ENCODE peak calls at places on chromosome 9, in six cellular contexts. W is HFF-Myc, I is GM23338, A is A549, T is nephron progenitor cell, C is RWPE1. S is an unnamed sample.

GRCh38 chr9:126671381-126671831 is 57.7 kb downstream of the LMX1B start:
- DNase-seq in W (no peak), I (peak), A (no peak), T (peak), C (no peak), S (no peak)

GRCh38 chr9:137411670-137412380 is 11.1 kb downstream of the EXD3 start:
- DNase-seq in W (peak), I (no peak), A (peak), T (no peak), C (peak), S (no peak)

GRCh38 chr9:36189978-36190377 is 743 bp upstream of the CLTA start:
- DNase-seq in W (no peak), I (peak), A (peak), T (no peak), C (no peak), S (no peak)

GRCh38 chr9:32426278-32426939 is 42.0 kb downstream of the ACO1 start:
- DNase-seq in W (peak), I (no peak), A (peak), T (no peak), C (no peak), S (no peak)

GRCh38 chr9:136848393-136849037 is 694 bp upstream of the PHPT1 start:
- DNase-seq in W (no peak), I (peak), A (peak), T (peak), C (peak), S (no peak)

GRCh38 chr9:114386886-114387677 is 700 bp downstream of the AKNA start:
- DNase-seq in W (no peak), I (no peak), A (no peak), T (no peak), C (no peak), S (no peak)

GRCh38 chr9:88950341-88951141 is 40.7 kb upstream of the S1PR3 start:
- DNase-seq in W (peak), I (no peak), A (peak), T (no peak), C (peak), S (no peak)

GRCh38 chr9:131676431-131676972 is 63.4 kb downstream of the RAPGEF1 start:
- DNase-seq in W (no peak), I (no peak), A (no peak), T (no peak), C (no peak), S (no peak)

GRCh38 chr9:131734165-131734610 is 5.7 kb downstream of the RAPGEF1 start:
- DNase-seq in W (no peak), I (no peak), A (peak), T (no peak), C (no peak), S (no peak)

GRCh38 chr9:11149065-11149464 is 536.3 kb upstream of the PTPRD start:
- DNase-seq in W (no peak), I (peak), A (no peak), T (peak), C (no peak), S (no peak)

GRCh38 chr9:130240410-130241197 is 25.0 kb upstream of the HMCN2 start:
- DNase-seq in W (peak), I (peak), A (peak), T (peak), C (peak), S (no peak)

GRCh38 chr9:4515958-4516375 is 25.7 kb downstream of the SLC1A1 start:
- DNase-seq in W (no peak), I (no peak), A (no peak), T (no peak), C (no peak), S (no peak)

GRCh38 chr9:135221951-135222631 is 134.6 kb downstream of the OLFM1 start:
- DNase-seq in W (no peak), I (peak), A (no peak), T (no peak), C (no peak), S (no peak)

GRCh38 chr9:35756743-35757526 is 2.9 kb upstream of the MSMP start:
- DNase-seq in W (no peak), I (peak), A (peak), T (peak), C (no peak), S (no peak)

GRCh38 chr9:4334439-4334838 is 34.6 kb upstream of the GLIS3 start:
- DNase-seq in W (no peak), I (peak), A (peak), T (no peak), C (no peak), S (no peak)

DNA sequence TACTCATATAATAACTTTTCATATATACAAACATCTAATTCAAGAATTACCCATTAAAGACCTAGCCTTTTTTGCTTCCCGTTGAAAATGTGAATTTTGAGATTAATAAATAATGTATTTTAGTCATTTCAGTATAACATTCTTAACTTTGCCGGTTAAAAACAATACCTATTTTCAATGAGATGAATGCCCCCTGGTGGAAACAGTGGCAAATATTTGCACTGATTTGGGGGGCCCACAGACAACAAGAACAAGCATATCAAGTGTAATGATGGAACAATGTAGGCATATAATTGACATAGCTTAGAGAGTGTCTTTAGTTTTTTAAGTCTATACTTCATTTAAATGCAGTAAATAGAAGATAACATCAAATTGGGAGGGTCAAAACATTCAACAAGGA is 111.9 kb downstream of the NTRK2 start:
- DNase-seq in W (no peak), I (peak), A (peak), T (peak), C (peak), S (no peak)
- TF ChIP-seq CTCF in W (peak), I (peak), A (peak), T (peak), C (peak), S (peak)

GRCh38 chr9:69249337-69249736 is 75.3 kb downstream of the TJP2 start:
- DNase-seq in W (peak), I (no peak), A (no peak), T (no peak), C (peak), S (no peak)

GRCh38 chr9:69248005-69248404 is 73.9 kb downstream of the TJP2 start:
- DNase-seq in W (no peak), I (no peak), A (no peak), T (no peak), C (no peak), S (no peak)

GRCh38 chr9:69252436-69252835 is 72.6 kb upstream of the ENTREP1 start:
- DNase-seq in W (no peak), I (no peak), A (no peak), T (no peak), C (no peak), S (no peak)

GRCh38 chr9:69253057-69253456 is 72.0 kb upstream of the ENTREP1 start:
- DNase-seq in W (peak), I (no peak), A (no peak), T (no peak), C (peak), S (no peak)

DNA sequence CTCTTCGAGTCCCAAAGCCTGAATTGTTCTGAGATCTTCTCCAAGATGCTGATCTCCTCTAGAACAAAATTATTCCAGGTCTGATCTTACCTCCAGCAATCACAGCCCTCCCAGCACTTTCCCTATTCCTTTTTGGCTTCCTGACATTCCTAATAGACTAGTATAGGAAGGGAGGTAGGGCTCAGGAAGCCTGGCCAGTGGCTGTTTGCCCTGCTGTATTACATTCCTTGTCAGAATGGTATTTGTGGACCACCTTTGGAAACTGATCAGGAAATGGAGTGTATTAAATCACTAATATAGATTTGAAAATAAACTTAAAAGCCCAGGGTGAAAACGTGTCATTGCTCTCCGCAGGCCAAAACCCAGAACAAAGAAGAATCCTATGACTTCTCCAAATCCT is 74.3 kb upstream of the ENTREP1 start:
- DNase-seq in W (no peak), I (no peak), A (no peak), T (no peak), C (no peak), S (no peak)
- TF ChIP-seq CTCF in W (no peak), I (no peak), A (no peak), T (no peak), C (no peak), S (no peak)

DNA sequence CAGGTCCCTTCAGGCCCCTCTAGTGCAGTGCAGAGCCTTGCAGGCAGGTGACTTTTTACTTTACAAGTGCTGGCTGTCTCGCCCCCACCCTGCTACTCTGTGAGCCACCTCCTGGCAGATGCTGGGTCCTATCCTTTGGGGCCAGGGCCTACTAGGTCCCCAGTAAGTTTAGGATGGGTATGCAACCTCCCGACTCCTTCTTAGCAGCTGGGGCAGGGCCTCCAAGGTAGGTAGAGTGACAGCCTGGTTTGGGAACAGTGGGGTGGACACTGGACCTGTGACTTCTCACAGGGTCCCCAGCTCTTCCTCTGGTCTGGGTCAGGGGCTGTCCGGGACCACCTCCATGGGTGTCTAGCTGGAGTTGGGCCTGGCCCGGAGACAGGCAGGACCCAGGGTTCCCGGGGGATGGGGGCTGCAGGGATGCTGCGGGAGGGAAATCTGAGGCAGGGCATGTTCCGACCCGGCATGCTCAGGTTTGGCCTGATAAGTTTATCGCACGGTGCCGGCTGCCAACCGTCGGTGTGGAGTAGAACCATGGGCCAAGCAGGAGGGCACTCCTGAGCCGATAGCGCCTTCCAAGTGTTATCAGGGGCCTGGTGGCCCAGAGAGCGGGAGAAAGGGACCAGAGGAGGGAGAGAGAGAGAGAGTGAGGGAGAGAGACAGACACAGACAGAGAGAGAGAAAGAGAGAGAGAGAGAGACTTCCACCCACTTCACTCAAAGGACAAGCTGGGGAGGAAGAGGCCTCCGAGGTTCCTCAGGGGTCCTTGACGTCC is 20.6 kb downstream of the GFI1B start:
- DNase-seq in W (no peak), I (no peak), A (no peak), T (no peak), C (no peak), S (no peak)
- TF ChIP-seq CTCF in W (no peak), I (no peak), A (no peak), T (no peak), C (no peak), S (no peak)

GRCh38 chr9:15081021-15081753 is 171.0 kb upstream of the FREM1 start:
- DNase-seq in W (no peak), I (no peak), A (no peak), T (no peak), C (no peak), S (no peak)
- TF ChIP-seq CTCF in W (no peak), I (no peak), A (no peak), T (no peak), C (no peak), S (no peak)

DNA sequence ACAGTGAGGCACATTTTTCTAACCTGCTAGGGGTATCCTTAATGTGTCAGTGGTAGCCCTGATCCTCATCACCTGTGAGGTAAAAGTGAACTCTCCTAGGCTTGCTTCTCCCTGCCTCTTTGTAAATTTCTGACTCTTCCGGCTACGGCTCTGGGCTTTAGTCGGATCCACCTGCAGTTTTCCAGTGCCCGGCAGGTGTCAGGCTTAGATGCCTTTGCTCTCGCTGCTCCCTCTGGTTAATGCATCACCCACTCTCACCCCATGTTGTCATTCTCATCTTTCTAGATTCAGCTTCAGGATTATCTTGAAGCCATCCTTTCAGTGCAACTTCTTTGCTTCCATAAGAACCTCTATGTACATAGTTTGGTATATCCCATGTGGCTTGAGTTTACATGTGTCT is 3.6 kb downstream of the CEP78 start:
- DNase-seq in W (no peak), I (peak), A (peak), T (peak), C (peak), S (no peak)
- TF ChIP-seq CTCF in W (no peak), I (peak), A (peak), T (peak), C (peak), S (peak)

GRCh38 chr9:103789686-103790085 is 304.4 kb upstream of the SMC2 start:
- DNase-seq in W (no peak), I (peak), A (peak), T (no peak), C (peak), S (no peak)
- TF ChIP-seq CTCF in W (no peak), I (no peak), A (no peak), T (peak), C (peak), S (peak)